ENCODE peak calls at places on chromosomes 1 and 21, in seven cellular contexts. One of them, this sample, is unnamed.

GRCh38 chr21:36769051-36769867 is 70.3 kb downstream of the SIM2 start:
- DNase-seq in EH: peak
- DNase-seq in kidney epithelial cell: no peak
- DNase-seq in SHP77: no peak
- DNase-seq in stomach: no peak
- DNase-seq in IMR-90: peak
- DNase-seq in GM23248: no peak
- DNase-seq in this sample: peak

GRCh38 chr1:96710708-96711477 is 10.7 kb upstream of the PTBP2 start:
- DNase-seq in EH: no peak
- DNase-seq in kidney epithelial cell: no peak
- DNase-seq in SHP77: no peak
- DNase-seq in stomach: no peak
- DNase-seq in IMR-90: peak
- DNase-seq in GM23248: peak
- DNase-seq in this sample: peak

GRCh38 chr21:41381731-41382130 is 19.9 kb downstream of the MX2 start:
- DNase-seq in EH: peak
- DNase-seq in kidney epithelial cell: no peak
- DNase-seq in SHP77: no peak
- DNase-seq in stomach: no peak
- DNase-seq in IMR-90: no peak
- DNase-seq in GM23248: no peak
- DNase-seq in this sample: no peak

GRCh38 chr1:22592919-22593790 is 29.9 kb downstream of the EPHA8 start:
- DNase-seq in EH: no peak
- DNase-seq in kidney epithelial cell: no peak
- DNase-seq in SHP77: no peak
- DNase-seq in stomach: no peak
- DNase-seq in IMR-90: no peak
- DNase-seq in GM23248: no peak
- DNase-seq in this sample: no peak

GRCh38 chr21:43343095-43343991 is 83.6 kb downstream of the SIK1 start:
- DNase-seq in EH: no peak
- DNase-seq in kidney epithelial cell: no peak
- DNase-seq in SHP77: peak
- DNase-seq in stomach: peak
- DNase-seq in IMR-90: no peak
- DNase-seq in GM23248: no peak
- DNase-seq in this sample: no peak

GRCh38 chr1:8075511-8076051 is 49.5 kb upstream of the ERRFI1 start:
- DNase-seq in EH: peak
- DNase-seq in kidney epithelial cell: no peak
- DNase-seq in SHP77: no peak
- DNase-seq in stomach: no peak
- DNase-seq in IMR-90: peak
- DNase-seq in GM23248: peak
- DNase-seq in this sample: no peak

GRCh38 chr21:39976805-39977204 is 109.6 kb downstream of the PCP4 start:
- DNase-seq in EH: no peak
- DNase-seq in kidney epithelial cell: no peak
- DNase-seq in SHP77: no peak
- DNase-seq in stomach: no peak
- DNase-seq in IMR-90: no peak
- DNase-seq in GM23248: no peak
- DNase-seq in this sample: no peak

GRCh38 chr1:44645466-44646244 is 28.6 kb downstream of the TMEM53 start:
- DNase-seq in EH: no peak
- DNase-seq in kidney epithelial cell: no peak
- DNase-seq in SHP77: peak
- DNase-seq in stomach: peak
- DNase-seq in IMR-90: peak
- DNase-seq in GM23248: peak
- DNase-seq in this sample: peak

GRCh38 chr1:104467590-104467989 is 717.9 kb downstream of the AMY1C start:
- DNase-seq in EH: no peak
- DNase-seq in kidney epithelial cell: no peak
- DNase-seq in SHP77: no peak
- DNase-seq in stomach: no peak
- DNase-seq in IMR-90: no peak
- DNase-seq in GM23248: no peak
- DNase-seq in this sample: no peak

GRCh38 chr21:46550511-46550941 is 54.4 kb downstream of the S100B start:
- DNase-seq in EH: no peak
- DNase-seq in kidney epithelial cell: no peak
- DNase-seq in SHP77: no peak
- DNase-seq in stomach: peak
- DNase-seq in IMR-90: no peak
- DNase-seq in GM23248: no peak
- DNase-seq in this sample: no peak

GRCh38 chr1:20903452-20903851 is 116.3 kb upstream of the HP1BP3 start:
- DNase-seq in EH: no peak
- DNase-seq in kidney epithelial cell: peak
- DNase-seq in SHP77: no peak
- DNase-seq in stomach: no peak
- DNase-seq in IMR-90: no peak
- DNase-seq in GM23248: peak
- DNase-seq in this sample: peak

GRCh38 chr1:226405411-226405988 is 2.4 kb downstream of the PARP1 start:
- DNase-seq in EH: no peak
- DNase-seq in kidney epithelial cell: no peak
- DNase-seq in SHP77: no peak
- DNase-seq in stomach: no peak
- DNase-seq in IMR-90: no peak
- DNase-seq in GM23248: no peak
- DNase-seq in this sample: no peak

GRCh38 chr1:207822602-207823451 is 71.0 kb downstream of the CD46 start:
- DNase-seq in EH: peak
- DNase-seq in kidney epithelial cell: no peak
- DNase-seq in SHP77: peak
- DNase-seq in stomach: peak
- DNase-seq in IMR-90: peak
- DNase-seq in GM23248: peak
- DNase-seq in this sample: peak

GRCh38 chr1:226603976-226604845 is 55.6 kb downstream of the STUM start:
- DNase-seq in EH: peak
- DNase-seq in kidney epithelial cell: no peak
- DNase-seq in SHP77: no peak
- DNase-seq in stomach: no peak
- DNase-seq in IMR-90: no peak
- DNase-seq in GM23248: no peak
- DNase-seq in this sample: no peak

GRCh38 chr1:179121159-179121938 is 39.5 kb downstream of the TOR3A start:
- DNase-seq in EH: peak
- DNase-seq in kidney epithelial cell: no peak
- DNase-seq in SHP77: no peak
- DNase-seq in stomach: no peak
- DNase-seq in IMR-90: peak
- DNase-seq in GM23248: peak
- DNase-seq in this sample: peak

GRCh38 chr1:43522776-43523480 is 7.8 kb upstream of the PTPRF start:
- DNase-seq in EH: peak
- DNase-seq in kidney epithelial cell: peak
- DNase-seq in SHP77: peak
- DNase-seq in stomach: peak
- DNase-seq in IMR-90: peak
- DNase-seq in GM23248: peak
- DNase-seq in this sample: peak

GRCh38 chr1:182841368-182841988 is 2.3 kb downstream of the DHX9 start:
- DNase-seq in EH: peak
- DNase-seq in kidney epithelial cell: peak
- DNase-seq in SHP77: no peak
- DNase-seq in stomach: no peak
- DNase-seq in IMR-90: peak
- DNase-seq in GM23248: peak
- DNase-seq in this sample: peak

GRCh38 chr1:87328121-87329050 is at the start of gene LMO4:
- DNase-seq in EH: peak
- DNase-seq in kidney epithelial cell: peak
- DNase-seq in SHP77: peak
- DNase-seq in stomach: peak
- DNase-seq in IMR-90: peak
- DNase-seq in GM23248: peak
- DNase-seq in this sample: peak

GRCh38 chr1:1748686-1749321 is 24.6 kb upstream of the CDK11A start:
- DNase-seq in EH: no peak
- DNase-seq in kidney epithelial cell: no peak
- DNase-seq in SHP77: no peak
- DNase-seq in stomach: no peak
- DNase-seq in IMR-90: no peak
- DNase-seq in GM23248: no peak
- DNase-seq in this sample: peak

GRCh38 chr1:90616395-90616794 is 100.7 kb downstream of the BARHL2 start:
- DNase-seq in EH: no peak
- DNase-seq in kidney epithelial cell: no peak
- DNase-seq in SHP77: peak
- DNase-seq in stomach: no peak
- DNase-seq in IMR-90: no peak
- DNase-seq in GM23248: peak
- DNase-seq in this sample: no peak

GRCh38 chr1:199422206-199422605 is 605.3 kb upstream of the NR5A2 start:
- DNase-seq in EH: peak
- DNase-seq in kidney epithelial cell: no peak
- DNase-seq in SHP77: no peak
- DNase-seq in stomach: peak
- DNase-seq in IMR-90: peak
- DNase-seq in GM23248: peak
- DNase-seq in this sample: peak

GRCh38 chr1:94863919-94864318 is 43.8 kb downstream of the SLC44A3 start:
- DNase-seq in EH: peak
- DNase-seq in kidney epithelial cell: peak
- DNase-seq in SHP77: no peak
- DNase-seq in stomach: peak
- DNase-seq in IMR-90: peak
- DNase-seq in GM23248: peak
- DNase-seq in this sample: peak

GRCh38 chr1:168097921-168098528 is 38.7 kb downstream of the GPR161 start:
- DNase-seq in EH: no peak
- DNase-seq in kidney epithelial cell: no peak
- DNase-seq in SHP77: no peak
- DNase-seq in stomach: no peak
- DNase-seq in IMR-90: no peak
- DNase-seq in GM23248: no peak
- DNase-seq in this sample: no peak

GRCh38 chr1:221583481-221583880 is 158.4 kb downstream of the DUSP10 start:
- DNase-seq in EH: peak
- DNase-seq in kidney epithelial cell: no peak
- DNase-seq in SHP77: no peak
- DNase-seq in stomach: no peak
- DNase-seq in IMR-90: no peak
- DNase-seq in GM23248: no peak
- DNase-seq in this sample: no peak

GRCh38 chr1:17080085-17080759 is 26.4 kb upstream of the SDHB start:
- DNase-seq in EH: no peak
- DNase-seq in kidney epithelial cell: no peak
- DNase-seq in SHP77: no peak
- DNase-seq in stomach: no peak
- DNase-seq in IMR-90: no peak
- DNase-seq in GM23248: no peak
- DNase-seq in this sample: no peak

GRCh38 chr1:192726820-192727504 is 81.9 kb upstream of the RGS2 start:
- DNase-seq in EH: no peak
- DNase-seq in kidney epithelial cell: no peak
- DNase-seq in SHP77: no peak
- DNase-seq in stomach: no peak
- DNase-seq in IMR-90: no peak
- DNase-seq in GM23248: no peak
- DNase-seq in this sample: no peak

GRCh38 chr1:80593197-80593596 is 1207.5 kb upstream of the ADGRL2 start:
- DNase-seq in EH: no peak
- DNase-seq in kidney epithelial cell: no peak
- DNase-seq in SHP77: no peak
- DNase-seq in stomach: no peak
- DNase-seq in IMR-90: no peak
- DNase-seq in GM23248: no peak
- DNase-seq in this sample: no peak

GRCh38 chr21:42456457-42456856 is 39.6 kb downstream of the RSPH1 start:
- DNase-seq in EH: no peak
- DNase-seq in kidney epithelial cell: no peak
- DNase-seq in SHP77: no peak
- DNase-seq in stomach: no peak
- DNase-seq in IMR-90: no peak
- DNase-seq in GM23248: no peak
- DNase-seq in this sample: no peak

GRCh38 chr1:246319111-246319510 is 188.0 kb downstream of the SMYD3 start:
- DNase-seq in EH: no peak
- DNase-seq in kidney epithelial cell: no peak
- DNase-seq in SHP77: no peak
- DNase-seq in stomach: no peak
- DNase-seq in IMR-90: peak
- DNase-seq in GM23248: no peak
- DNase-seq in this sample: no peak

GRCh38 chr1:156006666-156007376 is 13.9 kb downstream of the SSR2 start:
- DNase-seq in EH: peak
- DNase-seq in kidney epithelial cell: no peak
- DNase-seq in SHP77: no peak
- DNase-seq in stomach: no peak
- DNase-seq in IMR-90: no peak
- DNase-seq in GM23248: no peak
- DNase-seq in this sample: no peak

GRCh38 chr1:201739054-201739453 is 89.9 kb upstream of the IPO9 start:
- DNase-seq in EH: no peak
- DNase-seq in kidney epithelial cell: no peak
- DNase-seq in SHP77: no peak
- DNase-seq in stomach: no peak
- DNase-seq in IMR-90: no peak
- DNase-seq in GM23248: peak
- DNase-seq in this sample: no peak